ENCODE peak calls at places on chromosomes 5 and 9, in ten cellular contexts. One of them, this sample, is unnamed.
A peak's percentile ranks its signal among the peaks of the same experiment; 100 is the strongest.

GRCh38 chr5:109688647-109688998 is 1.1 kb upstream of the MAN2A1 start:
- DNase-seq in fibroblast of the conjunctiva: no peak
- DNase-seq in ovary: no peak
- DNase-seq in hypothalamus: no peak
- DNase-seq in left ventricle myocardium inferior: no peak
- DNase-seq in tibial nerve: peak; percentile 20
- DNase-seq in retina: no peak
- DNase-seq in body of pancreas: peak; percentile 53
- DNase-seq in fibroblast of gingiva: no peak
- DNase-seq in iPS-NIHi11: peak; percentile 10
- DNase-seq in this sample: peak; percentile 48

GRCh38 chr5:177369050-177369912 is 11.6 kb downstream of the RGS14 start:
- DNase-seq in body of pancreas: peak; percentile 54
- DNase-seq in hypothalamus: no peak
- DNase-seq in ovary: no peak
- DNase-seq in tibial nerve: no peak
- DNase-seq in left ventricle myocardium inferior: no peak
- DNase-seq in fibroblast of gingiva: no peak
- DNase-seq in retina: no peak
- DNase-seq in iPS-NIHi11: no peak
- DNase-seq in fibroblast of the conjunctiva: no peak
- DNase-seq in this sample: no peak

GRCh38 chr5:127410906-127411780 is 106.3 kb upstream of the PRRC1 start:
- DNase-seq in ovary: no peak
- DNase-seq in retina: no peak
- DNase-seq in fibroblast of gingiva: no peak
- DNase-seq in body of pancreas: no peak
- DNase-seq in fibroblast of the conjunctiva: no peak
- DNase-seq in left ventricle myocardium inferior: no peak
- DNase-seq in tibial nerve: no peak
- DNase-seq in iPS-NIHi11: no peak
- DNase-seq in hypothalamus: no peak
- DNase-seq in this sample: no peak

GRCh38 chr9:129333961-129334743 is 156.1 kb upstream of the IER5L start:
- DNase-seq in iPS-NIHi11: peak; percentile 90
- DNase-seq in body of pancreas: peak; percentile 98
- DNase-seq in hypothalamus: peak; percentile 49
- DNase-seq in tibial nerve: peak; percentile 74
- DNase-seq in left ventricle myocardium inferior: peak; percentile 93
- DNase-seq in fibroblast of the conjunctiva: peak; percentile 92
- DNase-seq in retina: peak; percentile 83
- DNase-seq in fibroblast of gingiva: peak; percentile 94
- DNase-seq in ovary: peak; percentile 89
- DNase-seq in this sample: peak; percentile 93

GRCh38 chr9:133680976-133681657 is 45.0 kb downstream of the DBH start:
- DNase-seq in iPS-NIHi11: no peak
- DNase-seq in fibroblast of the conjunctiva: no peak
- DNase-seq in retina: no peak
- DNase-seq in tibial nerve: no peak
- DNase-seq in hypothalamus: no peak
- DNase-seq in body of pancreas: no peak
- DNase-seq in left ventricle myocardium inferior: peak; percentile 13
- DNase-seq in ovary: no peak
- DNase-seq in fibroblast of gingiva: no peak
- DNase-seq in this sample: no peak

GRCh38 chr5:179765400-179765799 is 28.4 kb upstream of the LTC4S start:
- DNase-seq in retina: peak; percentile 15
- DNase-seq in fibroblast of gingiva: peak; percentile 47
- DNase-seq in ovary: no peak
- DNase-seq in tibial nerve: no peak
- DNase-seq in left ventricle myocardium inferior: peak; percentile 43
- DNase-seq in fibroblast of the conjunctiva: peak; percentile 55
- DNase-seq in hypothalamus: no peak
- DNase-seq in iPS-NIHi11: no peak
- DNase-seq in body of pancreas: no peak
- DNase-seq in this sample: no peak

GRCh38 chr5:107425541-107426031 is 245.2 kb downstream of the EFNA5 start:
- DNase-seq in hypothalamus: no peak
- DNase-seq in body of pancreas: no peak
- DNase-seq in left ventricle myocardium inferior: no peak
- DNase-seq in iPS-NIHi11: no peak
- DNase-seq in tibial nerve: no peak
- DNase-seq in fibroblast of the conjunctiva: peak; percentile 63
- DNase-seq in fibroblast of gingiva: peak; percentile 76
- DNase-seq in ovary: no peak
- DNase-seq in retina: no peak
- DNase-seq in this sample: no peak

GRCh38 chr5:159207222-159207615 is 2.1 kb downstream of the RNF145 start:
- DNase-seq in iPS-NIHi11: no peak
- DNase-seq in ovary: no peak
- DNase-seq in body of pancreas: no peak
- DNase-seq in left ventricle myocardium inferior: no peak
- DNase-seq in tibial nerve: no peak
- DNase-seq in fibroblast of the conjunctiva: no peak
- DNase-seq in hypothalamus: no peak
- DNase-seq in fibroblast of gingiva: no peak
- DNase-seq in retina: no peak
- DNase-seq in this sample: no peak

GRCh38 chr9:109705515-109705914 is 74.5 kb upstream of the PALM2AKAP2 start:
- DNase-seq in fibroblast of gingiva: peak; percentile 42
- DNase-seq in ovary: no peak
- DNase-seq in body of pancreas: no peak
- DNase-seq in hypothalamus: no peak
- DNase-seq in iPS-NIHi11: no peak
- DNase-seq in fibroblast of the conjunctiva: no peak
- DNase-seq in tibial nerve: no peak
- DNase-seq in retina: no peak
- DNase-seq in left ventricle myocardium inferior: no peak
- DNase-seq in this sample: no peak

GRCh38 chr9:37466037-37466709 is 923 bp upstream of the ZBTB5 start:
- DNase-seq in fibroblast of gingiva: peak; percentile 88
- DNase-seq in hypothalamus: peak; percentile 53
- DNase-seq in left ventricle myocardium inferior: peak; percentile 63
- DNase-seq in retina: peak; percentile 95
- DNase-seq in ovary: peak; percentile 87
- DNase-seq in body of pancreas: peak; percentile 89
- DNase-seq in fibroblast of the conjunctiva: peak; percentile 82
- DNase-seq in tibial nerve: peak; percentile 17
- DNase-seq in iPS-NIHi11: peak; percentile 45
- DNase-seq in this sample: peak; percentile 59

GRCh38 chr9:131701789-131702337 is 38.0 kb downstream of the RAPGEF1 start:
- DNase-seq in hypothalamus: no peak
- DNase-seq in tibial nerve: no peak
- DNase-seq in left ventricle myocardium inferior: no peak
- DNase-seq in fibroblast of the conjunctiva: no peak
- DNase-seq in fibroblast of gingiva: no peak
- DNase-seq in retina: no peak
- DNase-seq in body of pancreas: no peak
- DNase-seq in ovary: no peak
- DNase-seq in iPS-NIHi11: no peak
- DNase-seq in this sample: no peak

GRCh38 chr5:81909677-81910076 is 62.1 kb upstream of the ATG10 start:
- DNase-seq in ovary: no peak
- DNase-seq in iPS-NIHi11: no peak
- DNase-seq in tibial nerve: no peak
- DNase-seq in fibroblast of gingiva: no peak
- DNase-seq in retina: no peak
- DNase-seq in body of pancreas: no peak
- DNase-seq in fibroblast of the conjunctiva: no peak
- DNase-seq in left ventricle myocardium inferior: no peak
- DNase-seq in hypothalamus: no peak
- DNase-seq in this sample: no peak

GRCh38 chr5:108380531-108381021 is 1.3 kb downstream of the FBXL17 start:
- DNase-seq in retina: peak; percentile 65
- DNase-seq in tibial nerve: peak; percentile 10
- DNase-seq in iPS-NIHi11: peak; percentile 57
- DNase-seq in fibroblast of the conjunctiva: no peak
- DNase-seq in ovary: peak; percentile 67
- DNase-seq in hypothalamus: peak; percentile 38
- DNase-seq in fibroblast of gingiva: peak; percentile 8
- DNase-seq in body of pancreas: peak; percentile 33
- DNase-seq in left ventricle myocardium inferior: peak; percentile 63
- DNase-seq in this sample: no peak

GRCh38 chr5:77963795-77964194 is 187.7 kb upstream of the TBCA start:
- DNase-seq in hypothalamus: no peak
- DNase-seq in left ventricle myocardium inferior: no peak
- DNase-seq in fibroblast of the conjunctiva: no peak
- DNase-seq in body of pancreas: no peak
- DNase-seq in iPS-NIHi11: no peak
- DNase-seq in tibial nerve: no peak
- DNase-seq in retina: no peak
- DNase-seq in ovary: no peak
- DNase-seq in fibroblast of gingiva: no peak
- DNase-seq in this sample: no peak

GRCh38 chr9:73180373-73180772 is 28.7 kb downstream of the ANXA1 start:
- DNase-seq in fibroblast of the conjunctiva: peak; percentile 69
- DNase-seq in iPS-NIHi11: no peak
- DNase-seq in left ventricle myocardium inferior: no peak
- DNase-seq in fibroblast of gingiva: peak; percentile 84
- DNase-seq in hypothalamus: no peak
- DNase-seq in body of pancreas: no peak
- DNase-seq in retina: no peak
- DNase-seq in tibial nerve: no peak
- DNase-seq in ovary: no peak
- DNase-seq in this sample: no peak

GRCh38 chr9:37970301-37971106 is 66.6 kb upstream of the SLC25A51 start:
- DNase-seq in tibial nerve: no peak
- DNase-seq in retina: no peak
- DNase-seq in body of pancreas: no peak
- DNase-seq in ovary: no peak
- DNase-seq in iPS-NIHi11: no peak
- DNase-seq in fibroblast of the conjunctiva: no peak
- DNase-seq in hypothalamus: no peak
- DNase-seq in fibroblast of gingiva: no peak
- DNase-seq in left ventricle myocardium inferior: no peak
- DNase-seq in this sample: no peak

GRCh38 chr9:69076550-69076949 is 41.0 kb downstream of the FXN start:
- DNase-seq in fibroblast of the conjunctiva: no peak
- DNase-seq in iPS-NIHi11: no peak
- DNase-seq in tibial nerve: no peak
- DNase-seq in fibroblast of gingiva: peak; percentile 47
- DNase-seq in left ventricle myocardium inferior: no peak
- DNase-seq in retina: no peak
- DNase-seq in ovary: no peak
- DNase-seq in hypothalamus: no peak
- DNase-seq in body of pancreas: no peak
- DNase-seq in this sample: no peak

This sample was measured in mucosa of gallbladder.